ENCODE peak calls at places on chromosomes 7 and 10, in nine cellular contexts. L is neuronal stem cell, P is colonic mucosa, X is GM12878, H is GM23248, S is K562, M is neural progenitor cell, B is fibroblast of lung, F is H1. D is an unnamed sample.

GRCh38 chr10:120761951-120762350 is 89.2 kb upstream of the WDR11 start:
- DNase-seq in L (no peak), P (no peak), X (no peak), H (no peak), S (no peak), M (no peak), B (no peak), F (no peak), D (no peak)

GRCh38 chr10:3361640-3362039 is 189.1 kb upstream of the PITRM1 start:
- DNase-seq in L (no peak), P (no peak), X (no peak), H (no peak), S (no peak), M (no peak), B (no peak), F (no peak), D (no peak)

GRCh38 chr10:102545265-102545664 is 41.5 kb downstream of the SUFU start:
- DNase-seq in L (no peak), P (no peak), X (no peak), H (no peak), S (no peak), M (no peak), B (no peak), F (no peak), D (peak; percentile 13)

GRCh38 chr10:627032-627992 is 62.2 kb downstream of the DIP2C start:
- DNase-seq in L (no peak), P (no peak), X (no peak), H (no peak), S (no peak), M (no peak), B (no peak), F (no peak), D (no peak)

GRCh38 chr7:3404490-3404889 is 103.4 kb downstream of the SDK1 start:
- DNase-seq in L (no peak), P (no peak), X (no peak), H (no peak), S (no peak), M (no peak), B (peak; percentile 83), F (no peak), D (no peak)

GRCh38 chr10:68666280-68666760 is 54.7 kb upstream of the CCAR1 start:
- DNase-seq in L (no peak), P (no peak), X (no peak), H (peak; percentile 93), S (no peak), M (no peak), B (peak; percentile 95), F (no peak), D (no peak)

GRCh38 chr10:78260141-78260540 is 226.5 kb downstream of the RPS24 start:
- DNase-seq in L (no peak), P (no peak), X (no peak), H (no peak), S (no peak), M (no peak), B (peak; percentile 30), F (no peak), D (no peak)

GRCh38 chr10:51860257-51860656 is 160.9 kb upstream of the CSTF2T start:
- DNase-seq in L (no peak), P (peak; percentile 18), X (no peak), H (peak; percentile 83), S (no peak), M (no peak), B (peak; percentile 80), F (no peak), D (no peak)

GRCh38 chr7:82044497-82045080 is 274.7 kb upstream of the HGF start:
- DNase-seq in L (peak; percentile 40), P (peak; percentile 40), X (no peak), H (peak; percentile 72), S (peak; percentile 54), M (peak; percentile 51), B (peak; percentile 73), F (no peak), D (peak; percentile 58)

GRCh38 chr10:132486539-132487121 is 51.0 kb upstream of the INPP5A start:
- DNase-seq in L (no peak), P (no peak), X (no peak), H (no peak), S (no peak), M (no peak), B (no peak), F (no peak), D (no peak)

GRCh38 chr7:91957823-91958222 is 17.2 kb downstream of the AKAP9 start:
- DNase-seq in L (no peak), P (no peak), X (no peak), H (no peak), S (no peak), M (no peak), B (no peak), F (no peak), D (no peak)

GRCh38 chr10:22259280-22259679 is 41.5 kb upstream of the EBLN1 start:
- DNase-seq in L (no peak), P (no peak), X (no peak), H (peak; percentile 21), S (peak; percentile 27), M (peak; percentile 33), B (peak; percentile 20), F (no peak), D (no peak)

GRCh38 chr10:24208661-24209420 is at the start of gene KIAA1217:
- DNase-seq in L (peak; percentile 70), P (peak; percentile 64), X (no peak), H (peak; percentile 62), S (no peak), M (peak; percentile 85), B (peak; percentile 35), F (no peak), D (peak; percentile 89)

GRCh38 chr10:61775111-61775510 is 112.4 kb downstream of the CABCOCO1 start:
- DNase-seq in L (no peak), P (no peak), X (no peak), H (no peak), S (no peak), M (no peak), B (no peak), F (no peak), D (no peak)

GRCh38 chr10:1461016-1461415 is 276.3 kb downstream of the ADARB2 start:
- DNase-seq in L (no peak), P (no peak), X (no peak), H (no peak), S (no peak), M (no peak), B (no peak), F (no peak), D (no peak)

GRCh38 chr7:6637544-6638229 is 569 bp downstream of the ZNF316 start:
- DNase-seq in L (no peak), P (peak; percentile 35), X (no peak), H (peak; percentile 58), S (peak; percentile 90), M (peak; percentile 66), B (no peak), F (no peak), D (peak; percentile 78)

GRCh38 chr10:29647483-29647882 is 12.7 kb upstream of the SVIL start:
- DNase-seq in L (no peak), P (no peak), X (no peak), H (no peak), S (no peak), M (no peak), B (no peak), F (no peak), D (no peak)

GRCh38 chr10:29648983-29649268 is 14.2 kb upstream of the SVIL start:
- DNase-seq in L (no peak), P (peak; percentile 56), X (no peak), H (peak; percentile 55), S (no peak), M (no peak), B (peak; percentile 63), F (no peak), D (no peak)

GRCh38 chr10:29646238-29646902 is 11.6 kb upstream of the SVIL start:
- DNase-seq in L (no peak), P (no peak), X (no peak), H (peak; percentile 78), S (no peak), M (peak; percentile 33), B (peak; percentile 73), F (no peak), D (no peak)

GRCh38 chr10:29648114-29648982 is 13.6 kb upstream of the SVIL start:
- DNase-seq in L (no peak), P (peak; percentile 70), X (no peak), H (peak; percentile 44), S (no peak), M (no peak), B (peak; percentile 51), F (no peak), D (no peak)

DNA sequence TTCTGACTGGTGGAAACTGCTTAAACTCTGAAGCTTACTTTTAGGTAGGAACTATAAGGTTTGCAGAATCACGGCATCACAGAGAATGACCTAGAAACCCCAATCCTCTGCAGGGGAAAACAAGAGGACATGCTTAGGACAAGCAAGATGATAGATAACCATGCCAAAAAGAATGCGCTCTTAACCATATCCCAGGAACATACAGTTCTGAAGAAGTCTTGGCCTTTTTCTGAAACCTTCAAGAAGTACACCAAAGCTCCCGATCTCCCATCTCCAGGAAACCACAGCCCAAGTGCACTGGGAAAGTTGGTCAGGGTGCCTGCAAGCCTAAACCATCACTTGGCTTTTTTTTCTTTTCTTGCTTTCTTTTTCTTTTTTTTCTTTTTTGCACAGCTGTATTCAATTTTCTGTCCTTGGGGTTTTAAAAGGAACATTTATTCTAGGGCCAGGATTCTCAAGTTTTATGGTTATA is 12.2 kb upstream of the SVIL start:
- DNase-seq in L (no peak), P (no peak), X (no peak), H (peak; percentile 57), S (no peak), M (no peak), B (peak; percentile 75), F (no peak), D (no peak)
- H3K9ac ChIP-seq in L (no peak overlapping the region), P (peak overlapping the region; percentile 41), X (no peak overlapping the region), H (peak overlapping the region; percentile 23), S (no peak overlapping the region), M (no peak overlapping the region), B (no peak overlapping the region), F (no peak overlapping the region), D (no peak overlapping the region)

GRCh38 chr7:20784311-20785210 is 2.1 kb downstream of the SP8 start:
- DNase-seq in L (no peak), P (no peak), X (no peak), H (peak; percentile 46), S (no peak), M (peak; percentile 74), B (no peak), F (no peak), D (peak; percentile 88)
- H3K27me3 ChIP-seq in L (no peaks in the 10 kb centered on the region), P (peaks cover 95% of the 10 kb centered on the region), X (peaks cover 6% of the 10 kb centered on the region), H (peaks cover 95% of the 10 kb centered on the region), S (no peaks in the 10 kb centered on the region), M (peaks cover 64% of the 10 kb centered on the region), B (peaks cover 33% of the 10 kb centered on the region), F (peaks cover 2% of the 10 kb centered on the region), D (peaks cover 19% of the 10 kb centered on the region)

GRCh38 chr10:35217458-35217857 is 90.8 kb downstream of the CREM start:
- DNase-seq in L (no peak), P (no peak), X (no peak), H (no peak), S (no peak), M (no peak), B (peak; percentile 65), F (no peak), D (no peak)
- H3K27ac ChIP-seq in L (no peak overlapping the region), P (no peak overlapping the region), X (no peak overlapping the region), H (no peak overlapping the region), S (no peak overlapping the region), M (no peak overlapping the region), B (no peak overlapping the region), F (no peak overlapping the region), D (no peak overlapping the region)

GRCh38 chr7:868189-868486 is 8.2 kb upstream of the GET4 start:
- DNase-seq in L (no peak), P (no peak), X (no peak), H (peak; percentile 5), S (no peak), M (no peak), B (no peak), F (no peak), D (no peak)
- H3K9ac ChIP-seq in L (peak overlapping the region; percentile 60), P (peak overlapping the region; percentile 59), X (no peak overlapping the region), H (peak overlapping the region; percentile 82), S (no peak overlapping the region), M (no peak overlapping the region), B (no peak overlapping the region), F (no peak overlapping the region), D (no peak overlapping the region)

D was measured in endodermal cell.